ENCODE peak calls at places on chromosomes 5 and 9, in eight cellular contexts. One of them, this sample, is unnamed.

GRCh38 chr5:53130206-53130605 is 20.6 kb upstream of the MOCS2 start:
- DNase-seq in AML-193: no peak
- DNase-seq in T-helper 2 cell: no peak
- DNase-seq in left ventricle myocardium inferior: no peak
- DNase-seq in fibroblast of gingiva: peak; percentile 61
- DNase-seq in activated T-helper 9 cell treated with anti-CD3 and anti-CD28 coated beads, Interleukin-2, amount 50 U/mL, for 16 hours: no peak
- DNase-seq in mesothelial cell of epicardium: no peak
- DNase-seq in germinal center: no peak
- DNase-seq in this sample: no peak

GRCh38 chr5:83256091-83256775 is 178.9 kb downstream of the XRCC4 start:
- DNase-seq in T-helper 2 cell: no peak
- DNase-seq in AML-193: peak; percentile 31
- DNase-seq in left ventricle myocardium inferior: no peak
- DNase-seq in germinal center: no peak
- DNase-seq in activated T-helper 9 cell treated with anti-CD3 and anti-CD28 coated beads, Interleukin-2, amount 50 U/mL, for 16 hours: no peak
- DNase-seq in fibroblast of gingiva: peak; percentile 15
- DNase-seq in mesothelial cell of epicardium: no peak
- DNase-seq in this sample: no peak

GRCh38 chr5:140018517-140018916 is 24.6 kb downstream of the NRG2 start:
- DNase-seq in T-helper 2 cell: no peak
- DNase-seq in fibroblast of gingiva: no peak
- DNase-seq in activated T-helper 9 cell treated with anti-CD3 and anti-CD28 coated beads, Interleukin-2, amount 50 U/mL, for 16 hours: no peak
- DNase-seq in AML-193: no peak
- DNase-seq in mesothelial cell of epicardium: no peak
- DNase-seq in left ventricle myocardium inferior: no peak
- DNase-seq in germinal center: no peak
- DNase-seq in this sample: no peak

GRCh38 chr5:136016945-136017530 is 11.8 kb upstream of the TGFBI start:
- DNase-seq in left ventricle myocardium inferior: no peak
- DNase-seq in fibroblast of gingiva: peak; percentile 64
- DNase-seq in germinal center: no peak
- DNase-seq in activated T-helper 9 cell treated with anti-CD3 and anti-CD28 coated beads, Interleukin-2, amount 50 U/mL, for 16 hours: no peak
- DNase-seq in AML-193: no peak
- DNase-seq in mesothelial cell of epicardium: no peak
- DNase-seq in T-helper 2 cell: no peak
- DNase-seq in this sample: peak; percentile 59

GRCh38 chr9:69932901-69933300 is 110.7 kb upstream of the MAMDC2 start:
- DNase-seq in T-helper 2 cell: no peak
- DNase-seq in germinal center: no peak
- DNase-seq in AML-193: peak; percentile 16
- DNase-seq in mesothelial cell of epicardium: no peak
- DNase-seq in fibroblast of gingiva: no peak
- DNase-seq in left ventricle myocardium inferior: no peak
- DNase-seq in activated T-helper 9 cell treated with anti-CD3 and anti-CD28 coated beads, Interleukin-2, amount 50 U/mL, for 16 hours: no peak
- DNase-seq in this sample: no peak

GRCh38 chr5:27708579-27708978 is 670.2 kb upstream of the CDH9 start:
- DNase-seq in AML-193: no peak
- DNase-seq in mesothelial cell of epicardium: no peak
- DNase-seq in fibroblast of gingiva: no peak
- DNase-seq in activated T-helper 9 cell treated with anti-CD3 and anti-CD28 coated beads, Interleukin-2, amount 50 U/mL, for 16 hours: no peak
- DNase-seq in left ventricle myocardium inferior: no peak
- DNase-seq in germinal center: no peak
- DNase-seq in T-helper 2 cell: no peak
- DNase-seq in this sample: peak; percentile 17

GRCh38 chr9:132108728-132109127 is 29.1 kb upstream of the MED27 start:
- DNase-seq in activated T-helper 9 cell treated with anti-CD3 and anti-CD28 coated beads, Interleukin-2, amount 50 U/mL, for 16 hours: no peak
- DNase-seq in AML-193: no peak
- DNase-seq in fibroblast of gingiva: no peak
- DNase-seq in left ventricle myocardium inferior: no peak
- DNase-seq in germinal center: no peak
- DNase-seq in T-helper 2 cell: no peak
- DNase-seq in mesothelial cell of epicardium: no peak
- DNase-seq in this sample: no peak

GRCh38 chr5:145718956-145719355 is 116.2 kb downstream of the PRELID2 start:
- DNase-seq in mesothelial cell of epicardium: no peak
- DNase-seq in left ventricle myocardium inferior: no peak
- DNase-seq in activated T-helper 9 cell treated with anti-CD3 and anti-CD28 coated beads, Interleukin-2, amount 50 U/mL, for 16 hours: no peak
- DNase-seq in AML-193: no peak
- DNase-seq in germinal center: no peak
- DNase-seq in T-helper 2 cell: no peak
- DNase-seq in fibroblast of gingiva: peak; percentile 20
- DNase-seq in this sample: no peak

GRCh38 chr9:86470326-86470725 is 116.1 kb upstream of the TUT7 start:
- DNase-seq in germinal center: no peak
- DNase-seq in T-helper 2 cell: no peak
- DNase-seq in mesothelial cell of epicardium: no peak
- DNase-seq in fibroblast of gingiva: peak; percentile 79
- DNase-seq in AML-193: no peak
- DNase-seq in left ventricle myocardium inferior: no peak
- DNase-seq in activated T-helper 9 cell treated with anti-CD3 and anti-CD28 coated beads, Interleukin-2, amount 50 U/mL, for 16 hours: no peak
- DNase-seq in this sample: no peak

GRCh38 chr5:107878676-107879075 is 207.9 kb upstream of the EFNA5 start:
- DNase-seq in germinal center: no peak
- DNase-seq in activated T-helper 9 cell treated with anti-CD3 and anti-CD28 coated beads, Interleukin-2, amount 50 U/mL, for 16 hours: no peak
- DNase-seq in AML-193: no peak
- DNase-seq in mesothelial cell of epicardium: no peak
- DNase-seq in fibroblast of gingiva: no peak
- DNase-seq in T-helper 2 cell: no peak
- DNase-seq in left ventricle myocardium inferior: no peak
- DNase-seq in this sample: no peak

GRCh38 chr5:36778336-36778735 is 98.2 kb upstream of the NIPBL start:
- DNase-seq in T-helper 2 cell: no peak
- DNase-seq in mesothelial cell of epicardium: no peak
- DNase-seq in germinal center: no peak
- DNase-seq in activated T-helper 9 cell treated with anti-CD3 and anti-CD28 coated beads, Interleukin-2, amount 50 U/mL, for 16 hours: no peak
- DNase-seq in left ventricle myocardium inferior: no peak
- DNase-seq in AML-193: no peak
- DNase-seq in fibroblast of gingiva: no peak
- DNase-seq in this sample: no peak

GRCh38 chr5:180970336-180970735 is 18.3 kb upstream of the BTNL3 start:
- DNase-seq in germinal center: no peak
- DNase-seq in activated T-helper 9 cell treated with anti-CD3 and anti-CD28 coated beads, Interleukin-2, amount 50 U/mL, for 16 hours: no peak
- DNase-seq in left ventricle myocardium inferior: no peak
- DNase-seq in mesothelial cell of epicardium: no peak
- DNase-seq in T-helper 2 cell: no peak
- DNase-seq in AML-193: no peak
- DNase-seq in fibroblast of gingiva: no peak
- DNase-seq in this sample: no peak

GRCh38 chr9:135275163-135275925 is 187.9 kb downstream of the OLFM1 start:
- DNase-seq in AML-193: no peak
- DNase-seq in left ventricle myocardium inferior: no peak
- DNase-seq in germinal center: no peak
- DNase-seq in mesothelial cell of epicardium: no peak
- DNase-seq in fibroblast of gingiva: no peak
- DNase-seq in activated T-helper 9 cell treated with anti-CD3 and anti-CD28 coated beads, Interleukin-2, amount 50 U/mL, for 16 hours: no peak
- DNase-seq in T-helper 2 cell: no peak
- DNase-seq in this sample: no peak

GRCh38 chr9:130610862-130611689 is 31.7 kb downstream of the FUBP3 start:
- DNase-seq in AML-193: no peak
- DNase-seq in fibroblast of gingiva: no peak
- DNase-seq in mesothelial cell of epicardium: no peak
- DNase-seq in germinal center: no peak
- DNase-seq in left ventricle myocardium inferior: peak; percentile 30
- DNase-seq in activated T-helper 9 cell treated with anti-CD3 and anti-CD28 coated beads, Interleukin-2, amount 50 U/mL, for 16 hours: no peak
- DNase-seq in T-helper 2 cell: no peak
- DNase-seq in this sample: peak; percentile 49

GRCh38 chr5:42944989-42945388 is 95.1 kb downstream of the ANXA2R start:
- DNase-seq in fibroblast of gingiva: peak; percentile 59
- DNase-seq in AML-193: no peak
- DNase-seq in mesothelial cell of epicardium: no peak
- DNase-seq in germinal center: no peak
- DNase-seq in activated T-helper 9 cell treated with anti-CD3 and anti-CD28 coated beads, Interleukin-2, amount 50 U/mL, for 16 hours: no peak
- DNase-seq in left ventricle myocardium inferior: no peak
- DNase-seq in T-helper 2 cell: no peak
- DNase-seq in this sample: no peak

GRCh38 chr5:171707441-171707790 is 78.2 kb upstream of the SMIM23 start:
- DNase-seq in fibroblast of gingiva: no peak
- DNase-seq in mesothelial cell of epicardium: no peak
- DNase-seq in AML-193: no peak
- DNase-seq in T-helper 2 cell: no peak
- DNase-seq in left ventricle myocardium inferior: no peak
- DNase-seq in germinal center: no peak
- DNase-seq in activated T-helper 9 cell treated with anti-CD3 and anti-CD28 coated beads, Interleukin-2, amount 50 U/mL, for 16 hours: no peak
- DNase-seq in this sample: no peak

GRCh38 chr9:75454891-75455290 is 366.6 kb downstream of the OSTF1 start:
- DNase-seq in fibroblast of gingiva: no peak
- DNase-seq in left ventricle myocardium inferior: no peak
- DNase-seq in germinal center: no peak
- DNase-seq in T-helper 2 cell: no peak
- DNase-seq in activated T-helper 9 cell treated with anti-CD3 and anti-CD28 coated beads, Interleukin-2, amount 50 U/mL, for 16 hours: no peak
- DNase-seq in mesothelial cell of epicardium: no peak
- DNase-seq in AML-193: no peak
- DNase-seq in this sample: no peak

GRCh38 chr9:104575451-104575850 is 6.5 kb downstream of the OR13C8 start:
- DNase-seq in germinal center: no peak
- DNase-seq in fibroblast of gingiva: peak; percentile 51
- DNase-seq in left ventricle myocardium inferior: no peak
- DNase-seq in mesothelial cell of epicardium: no peak
- DNase-seq in activated T-helper 9 cell treated with anti-CD3 and anti-CD28 coated beads, Interleukin-2, amount 50 U/mL, for 16 hours: no peak
- DNase-seq in AML-193: no peak
- DNase-seq in T-helper 2 cell: no peak
- DNase-seq in this sample: no peak

GRCh38 chr5:126462239-126463014 is 39.2 kb downstream of the GRAMD2B start:
- DNase-seq in mesothelial cell of epicardium: no peak
- DNase-seq in T-helper 2 cell: no peak
- DNase-seq in germinal center: peak; percentile 52
- DNase-seq in AML-193: no peak
- DNase-seq in left ventricle myocardium inferior: no peak
- DNase-seq in activated T-helper 9 cell treated with anti-CD3 and anti-CD28 coated beads, Interleukin-2, amount 50 U/mL, for 16 hours: no peak
- DNase-seq in fibroblast of gingiva: peak; percentile 14
- DNase-seq in this sample: peak; percentile 54

GRCh38 chr9:133489253-133490190 is 10.6 kb upstream of the SLC2A6 start:
- DNase-seq in activated T-helper 9 cell treated with anti-CD3 and anti-CD28 coated beads, Interleukin-2, amount 50 U/mL, for 16 hours: no peak
- DNase-seq in fibroblast of gingiva: no peak
- DNase-seq in left ventricle myocardium inferior: no peak
- DNase-seq in germinal center: no peak
- DNase-seq in mesothelial cell of epicardium: no peak
- DNase-seq in T-helper 2 cell: no peak
- DNase-seq in AML-193: no peak
- DNase-seq in this sample: no peak

GRCh38 chr5:34656001-34656699 is at the start of gene RAI14:
- DNase-seq in activated T-helper 9 cell treated with anti-CD3 and anti-CD28 coated beads, Interleukin-2, amount 50 U/mL, for 16 hours: peak; percentile 6
- DNase-seq in T-helper 2 cell: no peak
- DNase-seq in left ventricle myocardium inferior: peak; percentile 79
- DNase-seq in mesothelial cell of epicardium: peak; percentile 79
- DNase-seq in AML-193: no peak
- DNase-seq in fibroblast of gingiva: peak; percentile 83
- DNase-seq in germinal center: peak; percentile 14
- DNase-seq in this sample: peak; percentile 79

GRCh38 chr5:180825768-180826525 is 23.3 kb upstream of the MGAT1 start:
- DNase-seq in T-helper 2 cell: no peak
- DNase-seq in fibroblast of gingiva: peak; percentile 85
- DNase-seq in germinal center: no peak
- DNase-seq in AML-193: no peak
- DNase-seq in left ventricle myocardium inferior: no peak
- DNase-seq in mesothelial cell of epicardium: no peak
- DNase-seq in activated T-helper 9 cell treated with anti-CD3 and anti-CD28 coated beads, Interleukin-2, amount 50 U/mL, for 16 hours: no peak
- DNase-seq in this sample: peak; percentile 76

GRCh38 chr9:20659474-20659962 is 24.5 kb upstream of the FOCAD start:
- DNase-seq in left ventricle myocardium inferior: no peak
- DNase-seq in mesothelial cell of epicardium: no peak
- DNase-seq in AML-193: no peak
- DNase-seq in activated T-helper 9 cell treated with anti-CD3 and anti-CD28 coated beads, Interleukin-2, amount 50 U/mL, for 16 hours: no peak
- DNase-seq in T-helper 2 cell: no peak
- DNase-seq in fibroblast of gingiva: no peak
- DNase-seq in germinal center: no peak
- DNase-seq in this sample: no peak